ENCODE peak calls at places on chromosomes 6 and 20, in five cellular contexts. Y is EL, O is AG04449, V is mammary epithelial cell, F is AG04450. J is an unnamed sample.

GRCh38 chr6:142943746-142944125 is 1.2 kb downstream of the HIVEP2 start:
- DNase-seq in Y (peak; percentile 44), F (no peak), O (no peak), V (peak; percentile 55), J (peak; percentile 36)

GRCh38 chr6:13434777-13435176 is 52.6 kb downstream of the GFOD1 start:
- DNase-seq in F (no peak), O (no peak), Y (no peak), V (no peak), J (no peak)

GRCh38 chr6:56491606-56492328 is 150.9 kb downstream of the DST start:
- DNase-seq in F (no peak), O (no peak), V (peak; percentile 9), Y (peak; percentile 64), J (peak; percentile 39)

GRCh38 chr6:19320066-19320465 is 517.1 kb upstream of the ID4 start:
- DNase-seq in V (peak; percentile 72), O (no peak), F (no peak), Y (no peak), J (no peak)

GRCh38 chr6:138523347-138524210 is 24.3 kb upstream of the NHSL1 start:
- DNase-seq in F (no peak), V (peak; percentile 80), Y (no peak), O (no peak), J (no peak)

GRCh38 chr20:20210327-20210726 is 157.6 kb upstream of the INSM1 start:
- DNase-seq in O (no peak), V (no peak), Y (peak; percentile 27), F (no peak), J (no peak)

GRCh38 chr20:53597085-53597482 is 3.4 kb upstream of the ZNF217 start:
- DNase-seq in V (no peak), O (no peak), F (no peak), Y (no peak), J (no peak)

GRCh38 chr6:108168980-108169800 is 3.4 kb downstream of the NR2E1 start:
- DNase-seq in Y (peak; percentile 22), O (no peak), F (no peak), V (no peak), J (no peak)

GRCh38 chr6:43951063-43951755 is 176.0 kb downstream of the MRPL14 start:
- DNase-seq in O (no peak), Y (peak; percentile 49), F (no peak), V (no peak), J (no peak)

GRCh38 chr6:163355471-163355991 is 59.0 kb upstream of the QKI start:
- DNase-seq in Y (peak; percentile 82), V (peak; percentile 14), F (no peak), O (no peak), J (peak; percentile 87)

GRCh38 chr6:50791900-50792508 is 26.7 kb upstream of the TFAP2B start:
- DNase-seq in V (peak; percentile 33), Y (peak; percentile 26), O (no peak), F (no peak), J (peak; percentile 4)

GRCh38 chr20:10578607-10579006 is 95.2 kb downstream of the JAG1 start:
- DNase-seq in O (no peak), V (peak; percentile 90), Y (peak; percentile 78), F (no peak), J (peak; percentile 92)

GRCh38 chr20:41142914-41143313 is 5.6 kb downstream of the PLCG1 start:
- DNase-seq in V (no peak), F (no peak), O (no peak), Y (no peak), J (no peak)